ENCODE peak calls at places on chromosomes 6 and 20, in six cellular contexts. One of them, this sample, is unnamed.

GRCh38 chr6:42162812-42163211 is 10.4 kb upstream of the GUCA1A start:
- DNase-seq in fibroblast of pulmonary artery: no peak
- DNase-seq in fibroblast of the aortic adventitia: no peak
- DNase-seq in stimulated activated CD4-positive, alpha-beta T cell treated with anti-CD3 and anti-CD28 coated beads, Interleukin-1b, Interleukin-23, amount 100 ng/mL, for 24 hours: no peak
- DNase-seq in activated T-helper 1 cell treated with anti-CD3 and anti-CD28 coated beads, Interleukin-12 subunit alpha, Interleukin-12 subunit beta, Interleukin-2, Interleukin-4 antibody, amounts not matched to agents 30 ng/mL and 10 ng/mL and 1 ng/mL, durations not matched to agents 14 hours and 24 hours and 36 hours: no peak
- DNase-seq in effector memory CD4-positive, alpha-beta T cell: no peak
- DNase-seq in this sample: no peak

GRCh38 chr6:75874224-75874623 is 125.2 kb downstream of the MYO6 start:
- DNase-seq in fibroblast of the aortic adventitia: no peak
- DNase-seq in activated T-helper 1 cell treated with anti-CD3 and anti-CD28 coated beads, Interleukin-12 subunit alpha, Interleukin-12 subunit beta, Interleukin-2, Interleukin-4 antibody, amounts not matched to agents 30 ng/mL and 10 ng/mL and 1 ng/mL, durations not matched to agents 14 hours and 24 hours and 36 hours: no peak
- DNase-seq in fibroblast of pulmonary artery: no peak
- DNase-seq in stimulated activated CD4-positive, alpha-beta T cell treated with anti-CD3 and anti-CD28 coated beads, Interleukin-1b, Interleukin-23, amount 100 ng/mL, for 24 hours: no peak
- DNase-seq in effector memory CD4-positive, alpha-beta T cell: no peak
- DNase-seq in this sample: no peak

GRCh38 chr6:142716097-142716496 is 228.9 kb downstream of the HIVEP2 start:
- DNase-seq in fibroblast of pulmonary artery: no peak
- DNase-seq in activated T-helper 1 cell treated with anti-CD3 and anti-CD28 coated beads, Interleukin-12 subunit alpha, Interleukin-12 subunit beta, Interleukin-2, Interleukin-4 antibody, amounts not matched to agents 30 ng/mL and 10 ng/mL and 1 ng/mL, durations not matched to agents 14 hours and 24 hours and 36 hours: no peak
- DNase-seq in effector memory CD4-positive, alpha-beta T cell: no peak
- DNase-seq in fibroblast of the aortic adventitia: no peak
- DNase-seq in stimulated activated CD4-positive, alpha-beta T cell treated with anti-CD3 and anti-CD28 coated beads, Interleukin-1b, Interleukin-23, amount 100 ng/mL, for 24 hours: no peak
- DNase-seq in this sample: no peak

GRCh38 chr6:73792738-73793137 is 96.7 kb downstream of the CD109 start:
- DNase-seq in stimulated activated CD4-positive, alpha-beta T cell treated with anti-CD3 and anti-CD28 coated beads, Interleukin-1b, Interleukin-23, amount 100 ng/mL, for 24 hours: no peak
- DNase-seq in fibroblast of pulmonary artery: peak
- DNase-seq in fibroblast of the aortic adventitia: no peak
- DNase-seq in activated T-helper 1 cell treated with anti-CD3 and anti-CD28 coated beads, Interleukin-12 subunit alpha, Interleukin-12 subunit beta, Interleukin-2, Interleukin-4 antibody, amounts not matched to agents 30 ng/mL and 10 ng/mL and 1 ng/mL, durations not matched to agents 14 hours and 24 hours and 36 hours: no peak
- DNase-seq in effector memory CD4-positive, alpha-beta T cell: no peak
- DNase-seq in this sample: no peak

GRCh38 chr6:149046822-149047246 is 270.7 kb upstream of the TAB2 start:
- DNase-seq in fibroblast of the aortic adventitia: no peak
- DNase-seq in stimulated activated CD4-positive, alpha-beta T cell treated with anti-CD3 and anti-CD28 coated beads, Interleukin-1b, Interleukin-23, amount 100 ng/mL, for 24 hours: no peak
- DNase-seq in activated T-helper 1 cell treated with anti-CD3 and anti-CD28 coated beads, Interleukin-12 subunit alpha, Interleukin-12 subunit beta, Interleukin-2, Interleukin-4 antibody, amounts not matched to agents 30 ng/mL and 10 ng/mL and 1 ng/mL, durations not matched to agents 14 hours and 24 hours and 36 hours: no peak
- DNase-seq in fibroblast of pulmonary artery: no peak
- DNase-seq in effector memory CD4-positive, alpha-beta T cell: no peak
- DNase-seq in this sample: no peak

GRCh38 chr20:60338556-60338955 is 380.3 kb downstream of the CDH26 start:
- DNase-seq in effector memory CD4-positive, alpha-beta T cell: no peak
- DNase-seq in fibroblast of pulmonary artery: no peak
- DNase-seq in stimulated activated CD4-positive, alpha-beta T cell treated with anti-CD3 and anti-CD28 coated beads, Interleukin-1b, Interleukin-23, amount 100 ng/mL, for 24 hours: no peak
- DNase-seq in fibroblast of the aortic adventitia: no peak
- DNase-seq in activated T-helper 1 cell treated with anti-CD3 and anti-CD28 coated beads, Interleukin-12 subunit alpha, Interleukin-12 subunit beta, Interleukin-2, Interleukin-4 antibody, amounts not matched to agents 30 ng/mL and 10 ng/mL and 1 ng/mL, durations not matched to agents 14 hours and 24 hours and 36 hours: no peak
- DNase-seq in this sample: no peak

GRCh38 chr20:37511605-37512275 is 9.3 kb upstream of the NNAT start:
- DNase-seq in effector memory CD4-positive, alpha-beta T cell: no peak
- DNase-seq in stimulated activated CD4-positive, alpha-beta T cell treated with anti-CD3 and anti-CD28 coated beads, Interleukin-1b, Interleukin-23, amount 100 ng/mL, for 24 hours: no peak
- DNase-seq in fibroblast of pulmonary artery: no peak
- DNase-seq in fibroblast of the aortic adventitia: peak
- DNase-seq in activated T-helper 1 cell treated with anti-CD3 and anti-CD28 coated beads, Interleukin-12 subunit alpha, Interleukin-12 subunit beta, Interleukin-2, Interleukin-4 antibody, amounts not matched to agents 30 ng/mL and 10 ng/mL and 1 ng/mL, durations not matched to agents 14 hours and 24 hours and 36 hours: no peak
- DNase-seq in this sample: no peak

GRCh38 chr6:31529329-31530150 is 778 bp downstream of the MCCD1 start:
- DNase-seq in fibroblast of pulmonary artery: no peak
- DNase-seq in activated T-helper 1 cell treated with anti-CD3 and anti-CD28 coated beads, Interleukin-12 subunit alpha, Interleukin-12 subunit beta, Interleukin-2, Interleukin-4 antibody, amounts not matched to agents 30 ng/mL and 10 ng/mL and 1 ng/mL, durations not matched to agents 14 hours and 24 hours and 36 hours: no peak
- DNase-seq in fibroblast of the aortic adventitia: no peak
- DNase-seq in effector memory CD4-positive, alpha-beta T cell: no peak
- DNase-seq in stimulated activated CD4-positive, alpha-beta T cell treated with anti-CD3 and anti-CD28 coated beads, Interleukin-1b, Interleukin-23, amount 100 ng/mL, for 24 hours: no peak
- DNase-seq in this sample: no peak

GRCh38 chr20:6051505-6051904 is 2.4 kb downstream of the LRRN4 start:
- DNase-seq in activated T-helper 1 cell treated with anti-CD3 and anti-CD28 coated beads, Interleukin-12 subunit alpha, Interleukin-12 subunit beta, Interleukin-2, Interleukin-4 antibody, amounts not matched to agents 30 ng/mL and 10 ng/mL and 1 ng/mL, durations not matched to agents 14 hours and 24 hours and 36 hours: no peak
- DNase-seq in stimulated activated CD4-positive, alpha-beta T cell treated with anti-CD3 and anti-CD28 coated beads, Interleukin-1b, Interleukin-23, amount 100 ng/mL, for 24 hours: no peak
- DNase-seq in effector memory CD4-positive, alpha-beta T cell: no peak
- DNase-seq in fibroblast of the aortic adventitia: peak
- DNase-seq in fibroblast of pulmonary artery: peak
- DNase-seq in this sample: no peak

GRCh38 chr6:55798571-55798970 is 76.8 kb downstream of the BMP5 start:
- DNase-seq in stimulated activated CD4-positive, alpha-beta T cell treated with anti-CD3 and anti-CD28 coated beads, Interleukin-1b, Interleukin-23, amount 100 ng/mL, for 24 hours: no peak
- DNase-seq in fibroblast of pulmonary artery: no peak
- DNase-seq in fibroblast of the aortic adventitia: no peak
- DNase-seq in activated T-helper 1 cell treated with anti-CD3 and anti-CD28 coated beads, Interleukin-12 subunit alpha, Interleukin-12 subunit beta, Interleukin-2, Interleukin-4 antibody, amounts not matched to agents 30 ng/mL and 10 ng/mL and 1 ng/mL, durations not matched to agents 14 hours and 24 hours and 36 hours: no peak
- DNase-seq in effector memory CD4-positive, alpha-beta T cell: no peak
- DNase-seq in this sample: no peak

GRCh38 chr6:127879685-127880084 is 21.2 kb downstream of the THEMIS start:
- DNase-seq in activated T-helper 1 cell treated with anti-CD3 and anti-CD28 coated beads, Interleukin-12 subunit alpha, Interleukin-12 subunit beta, Interleukin-2, Interleukin-4 antibody, amounts not matched to agents 30 ng/mL and 10 ng/mL and 1 ng/mL, durations not matched to agents 14 hours and 24 hours and 36 hours: no peak
- DNase-seq in stimulated activated CD4-positive, alpha-beta T cell treated with anti-CD3 and anti-CD28 coated beads, Interleukin-1b, Interleukin-23, amount 100 ng/mL, for 24 hours: no peak
- DNase-seq in effector memory CD4-positive, alpha-beta T cell: no peak
- DNase-seq in fibroblast of pulmonary artery: peak
- DNase-seq in fibroblast of the aortic adventitia: peak
- DNase-seq in this sample: no peak

GRCh38 chr6:4776967-4777925 is 1.0 kb downstream of the CDYL start:
- DNase-seq in effector memory CD4-positive, alpha-beta T cell: no peak
- DNase-seq in activated T-helper 1 cell treated with anti-CD3 and anti-CD28 coated beads, Interleukin-12 subunit alpha, Interleukin-12 subunit beta, Interleukin-2, Interleukin-4 antibody, amounts not matched to agents 30 ng/mL and 10 ng/mL and 1 ng/mL, durations not matched to agents 14 hours and 24 hours and 36 hours: no peak
- DNase-seq in fibroblast of the aortic adventitia: peak
- DNase-seq in stimulated activated CD4-positive, alpha-beta T cell treated with anti-CD3 and anti-CD28 coated beads, Interleukin-1b, Interleukin-23, amount 100 ng/mL, for 24 hours: peak
- DNase-seq in fibroblast of pulmonary artery: peak
- DNase-seq in this sample: no peak

GRCh38 chr6:87152528-87152950 is 2.8 kb upstream of the ZNF292 start:
- DNase-seq in effector memory CD4-positive, alpha-beta T cell: no peak
- DNase-seq in stimulated activated CD4-positive, alpha-beta T cell treated with anti-CD3 and anti-CD28 coated beads, Interleukin-1b, Interleukin-23, amount 100 ng/mL, for 24 hours: no peak
- DNase-seq in fibroblast of the aortic adventitia: peak
- DNase-seq in fibroblast of pulmonary artery: peak
- DNase-seq in activated T-helper 1 cell treated with anti-CD3 and anti-CD28 coated beads, Interleukin-12 subunit alpha, Interleukin-12 subunit beta, Interleukin-2, Interleukin-4 antibody, amounts not matched to agents 30 ng/mL and 10 ng/mL and 1 ng/mL, durations not matched to agents 14 hours and 24 hours and 36 hours: no peak
- DNase-seq in this sample: no peak

GRCh38 chr6:118785601-118786000 is 108.4 kb upstream of the ASF1A start:
- DNase-seq in activated T-helper 1 cell treated with anti-CD3 and anti-CD28 coated beads, Interleukin-12 subunit alpha, Interleukin-12 subunit beta, Interleukin-2, Interleukin-4 antibody, amounts not matched to agents 30 ng/mL and 10 ng/mL and 1 ng/mL, durations not matched to agents 14 hours and 24 hours and 36 hours: no peak
- DNase-seq in effector memory CD4-positive, alpha-beta T cell: no peak
- DNase-seq in stimulated activated CD4-positive, alpha-beta T cell treated with anti-CD3 and anti-CD28 coated beads, Interleukin-1b, Interleukin-23, amount 100 ng/mL, for 24 hours: no peak
- DNase-seq in fibroblast of the aortic adventitia: no peak
- DNase-seq in fibroblast of pulmonary artery: no peak
- DNase-seq in this sample: no peak

GRCh38 chr20:38353298-38353697 is 7.0 kb downstream of the LBP start:
- DNase-seq in activated T-helper 1 cell treated with anti-CD3 and anti-CD28 coated beads, Interleukin-12 subunit alpha, Interleukin-12 subunit beta, Interleukin-2, Interleukin-4 antibody, amounts not matched to agents 30 ng/mL and 10 ng/mL and 1 ng/mL, durations not matched to agents 14 hours and 24 hours and 36 hours: no peak
- DNase-seq in fibroblast of pulmonary artery: peak
- DNase-seq in stimulated activated CD4-positive, alpha-beta T cell treated with anti-CD3 and anti-CD28 coated beads, Interleukin-1b, Interleukin-23, amount 100 ng/mL, for 24 hours: no peak
- DNase-seq in fibroblast of the aortic adventitia: no peak
- DNase-seq in effector memory CD4-positive, alpha-beta T cell: no peak
- DNase-seq in this sample: no peak

GRCh38 chr6:9606435-9607134 is 808.3 kb downstream of the TFAP2A start:
- DNase-seq in fibroblast of pulmonary artery: no peak
- DNase-seq in fibroblast of the aortic adventitia: no peak
- DNase-seq in effector memory CD4-positive, alpha-beta T cell: no peak
- DNase-seq in stimulated activated CD4-positive, alpha-beta T cell treated with anti-CD3 and anti-CD28 coated beads, Interleukin-1b, Interleukin-23, amount 100 ng/mL, for 24 hours: no peak
- DNase-seq in activated T-helper 1 cell treated with anti-CD3 and anti-CD28 coated beads, Interleukin-12 subunit alpha, Interleukin-12 subunit beta, Interleukin-2, Interleukin-4 antibody, amounts not matched to agents 30 ng/mL and 10 ng/mL and 1 ng/mL, durations not matched to agents 14 hours and 24 hours and 36 hours: no peak
- DNase-seq in this sample: no peak

GRCh38 chr6:36309900-36310299 is 26.8 kb downstream of the BNIP5 start:
- DNase-seq in activated T-helper 1 cell treated with anti-CD3 and anti-CD28 coated beads, Interleukin-12 subunit alpha, Interleukin-12 subunit beta, Interleukin-2, Interleukin-4 antibody, amounts not matched to agents 30 ng/mL and 10 ng/mL and 1 ng/mL, durations not matched to agents 14 hours and 24 hours and 36 hours: no peak
- DNase-seq in effector memory CD4-positive, alpha-beta T cell: no peak
- DNase-seq in fibroblast of the aortic adventitia: no peak
- DNase-seq in fibroblast of pulmonary artery: no peak
- DNase-seq in stimulated activated CD4-positive, alpha-beta T cell treated with anti-CD3 and anti-CD28 coated beads, Interleukin-1b, Interleukin-23, amount 100 ng/mL, for 24 hours: no peak
- DNase-seq in this sample: no peak

GRCh38 chr6:11414564-11414963 is 123.0 kb upstream of the TMEM170B start:
- DNase-seq in effector memory CD4-positive, alpha-beta T cell: peak
- DNase-seq in fibroblast of the aortic adventitia: no peak
- DNase-seq in stimulated activated CD4-positive, alpha-beta T cell treated with anti-CD3 and anti-CD28 coated beads, Interleukin-1b, Interleukin-23, amount 100 ng/mL, for 24 hours: no peak
- DNase-seq in fibroblast of pulmonary artery: no peak
- DNase-seq in activated T-helper 1 cell treated with anti-CD3 and anti-CD28 coated beads, Interleukin-12 subunit alpha, Interleukin-12 subunit beta, Interleukin-2, Interleukin-4 antibody, amounts not matched to agents 30 ng/mL and 10 ng/mL and 1 ng/mL, durations not matched to agents 14 hours and 24 hours and 36 hours: no peak
- DNase-seq in this sample: no peak

GRCh38 chr6:41570270-41570615 is 24.1 kb downstream of the FOXP4 start:
- DNase-seq in effector memory CD4-positive, alpha-beta T cell: no peak
- DNase-seq in stimulated activated CD4-positive, alpha-beta T cell treated with anti-CD3 and anti-CD28 coated beads, Interleukin-1b, Interleukin-23, amount 100 ng/mL, for 24 hours: no peak
- DNase-seq in fibroblast of pulmonary artery: no peak
- DNase-seq in activated T-helper 1 cell treated with anti-CD3 and anti-CD28 coated beads, Interleukin-12 subunit alpha, Interleukin-12 subunit beta, Interleukin-2, Interleukin-4 antibody, amounts not matched to agents 30 ng/mL and 10 ng/mL and 1 ng/mL, durations not matched to agents 14 hours and 24 hours and 36 hours: no peak
- DNase-seq in fibroblast of the aortic adventitia: no peak
- DNase-seq in this sample: no peak

GRCh38 chr20:60589624-60590023 is 631.4 kb downstream of the CDH26 start:
- DNase-seq in stimulated activated CD4-positive, alpha-beta T cell treated with anti-CD3 and anti-CD28 coated beads, Interleukin-1b, Interleukin-23, amount 100 ng/mL, for 24 hours: no peak
- DNase-seq in activated T-helper 1 cell treated with anti-CD3 and anti-CD28 coated beads, Interleukin-12 subunit alpha, Interleukin-12 subunit beta, Interleukin-2, Interleukin-4 antibody, amounts not matched to agents 30 ng/mL and 10 ng/mL and 1 ng/mL, durations not matched to agents 14 hours and 24 hours and 36 hours: no peak
- DNase-seq in fibroblast of the aortic adventitia: no peak
- DNase-seq in effector memory CD4-positive, alpha-beta T cell: no peak
- DNase-seq in fibroblast of pulmonary artery: no peak
- DNase-seq in this sample: no peak

GRCh38 chr20:22775671-22776139 is 191.3 kb upstream of the FOXA2 start:
- DNase-seq in stimulated activated CD4-positive, alpha-beta T cell treated with anti-CD3 and anti-CD28 coated beads, Interleukin-1b, Interleukin-23, amount 100 ng/mL, for 24 hours: no peak
- DNase-seq in effector memory CD4-positive, alpha-beta T cell: no peak
- DNase-seq in activated T-helper 1 cell treated with anti-CD3 and anti-CD28 coated beads, Interleukin-12 subunit alpha, Interleukin-12 subunit beta, Interleukin-2, Interleukin-4 antibody, amounts not matched to agents 30 ng/mL and 10 ng/mL and 1 ng/mL, durations not matched to agents 14 hours and 24 hours and 36 hours: no peak
- DNase-seq in fibroblast of pulmonary artery: peak
- DNase-seq in fibroblast of the aortic adventitia: peak
- DNase-seq in this sample: no peak

GRCh38 chr20:20604907-20605306 is 107.5 kb downstream of the RALGAPA2 start:
- DNase-seq in effector memory CD4-positive, alpha-beta T cell: no peak
- DNase-seq in fibroblast of the aortic adventitia: no peak
- DNase-seq in activated T-helper 1 cell treated with anti-CD3 and anti-CD28 coated beads, Interleukin-12 subunit alpha, Interleukin-12 subunit beta, Interleukin-2, Interleukin-4 antibody, amounts not matched to agents 30 ng/mL and 10 ng/mL and 1 ng/mL, durations not matched to agents 14 hours and 24 hours and 36 hours: no peak
- DNase-seq in stimulated activated CD4-positive, alpha-beta T cell treated with anti-CD3 and anti-CD28 coated beads, Interleukin-1b, Interleukin-23, amount 100 ng/mL, for 24 hours: no peak
- DNase-seq in fibroblast of pulmonary artery: no peak
- DNase-seq in this sample: no peak

GRCh38 chr6:132401120-132401940 is at the start of gene MOXD1:
- DNase-seq in stimulated activated CD4-positive, alpha-beta T cell treated with anti-CD3 and anti-CD28 coated beads, Interleukin-1b, Interleukin-23, amount 100 ng/mL, for 24 hours: no peak
- DNase-seq in activated T-helper 1 cell treated with anti-CD3 and anti-CD28 coated beads, Interleukin-12 subunit alpha, Interleukin-12 subunit beta, Interleukin-2, Interleukin-4 antibody, amounts not matched to agents 30 ng/mL and 10 ng/mL and 1 ng/mL, durations not matched to agents 14 hours and 24 hours and 36 hours: no peak
- DNase-seq in fibroblast of the aortic adventitia: no peak
- DNase-seq in fibroblast of pulmonary artery: peak
- DNase-seq in effector memory CD4-positive, alpha-beta T cell: no peak
- DNase-seq in this sample: no peak

GRCh38 chr20:37299718-37300529 is 10.5 kb downstream of the MANBAL start:
- DNase-seq in effector memory CD4-positive, alpha-beta T cell: no peak
- DNase-seq in activated T-helper 1 cell treated with anti-CD3 and anti-CD28 coated beads, Interleukin-12 subunit alpha, Interleukin-12 subunit beta, Interleukin-2, Interleukin-4 antibody, amounts not matched to agents 30 ng/mL and 10 ng/mL and 1 ng/mL, durations not matched to agents 14 hours and 24 hours and 36 hours: no peak
- DNase-seq in stimulated activated CD4-positive, alpha-beta T cell treated with anti-CD3 and anti-CD28 coated beads, Interleukin-1b, Interleukin-23, amount 100 ng/mL, for 24 hours: no peak
- DNase-seq in fibroblast of the aortic adventitia: peak
- DNase-seq in fibroblast of pulmonary artery: peak
- DNase-seq in this sample: no peak

GRCh38 chr6:32127717-32128592 is at the start of gene ATF6B:
- DNase-seq in activated T-helper 1 cell treated with anti-CD3 and anti-CD28 coated beads, Interleukin-12 subunit alpha, Interleukin-12 subunit beta, Interleukin-2, Interleukin-4 antibody, amounts not matched to agents 30 ng/mL and 10 ng/mL and 1 ng/mL, durations not matched to agents 14 hours and 24 hours and 36 hours: peak
- DNase-seq in effector memory CD4-positive, alpha-beta T cell: peak
- DNase-seq in fibroblast of the aortic adventitia: peak
- DNase-seq in stimulated activated CD4-positive, alpha-beta T cell treated with anti-CD3 and anti-CD28 coated beads, Interleukin-1b, Interleukin-23, amount 100 ng/mL, for 24 hours: peak
- DNase-seq in fibroblast of pulmonary artery: peak
- DNase-seq in this sample: peak

GRCh38 chr20:17750722-17751045 is 50.9 kb downstream of the BANF2 start:
- DNase-seq in effector memory CD4-positive, alpha-beta T cell: no peak
- DNase-seq in fibroblast of the aortic adventitia: no peak
- DNase-seq in activated T-helper 1 cell treated with anti-CD3 and anti-CD28 coated beads, Interleukin-12 subunit alpha, Interleukin-12 subunit beta, Interleukin-2, Interleukin-4 antibody, amounts not matched to agents 30 ng/mL and 10 ng/mL and 1 ng/mL, durations not matched to agents 14 hours and 24 hours and 36 hours: no peak
- DNase-seq in fibroblast of pulmonary artery: no peak
- DNase-seq in stimulated activated CD4-positive, alpha-beta T cell treated with anti-CD3 and anti-CD28 coated beads, Interleukin-1b, Interleukin-23, amount 100 ng/mL, for 24 hours: no peak
- DNase-seq in this sample: no peak

GRCh38 chr20:37397954-37398749 is 52.2 kb downstream of the SRC start:
- DNase-seq in effector memory CD4-positive, alpha-beta T cell: no peak
- DNase-seq in stimulated activated CD4-positive, alpha-beta T cell treated with anti-CD3 and anti-CD28 coated beads, Interleukin-1b, Interleukin-23, amount 100 ng/mL, for 24 hours: no peak
- DNase-seq in fibroblast of the aortic adventitia: no peak
- DNase-seq in activated T-helper 1 cell treated with anti-CD3 and anti-CD28 coated beads, Interleukin-12 subunit alpha, Interleukin-12 subunit beta, Interleukin-2, Interleukin-4 antibody, amounts not matched to agents 30 ng/mL and 10 ng/mL and 1 ng/mL, durations not matched to agents 14 hours and 24 hours and 36 hours: no peak
- DNase-seq in fibroblast of pulmonary artery: no peak
- DNase-seq in this sample: no peak

GRCh38 chr6:53658992-53659391 is 6.6 kb downstream of the KLHL31 start:
- DNase-seq in fibroblast of the aortic adventitia: no peak
- DNase-seq in fibroblast of pulmonary artery: no peak
- DNase-seq in stimulated activated CD4-positive, alpha-beta T cell treated with anti-CD3 and anti-CD28 coated beads, Interleukin-1b, Interleukin-23, amount 100 ng/mL, for 24 hours: no peak
- DNase-seq in activated T-helper 1 cell treated with anti-CD3 and anti-CD28 coated beads, Interleukin-12 subunit alpha, Interleukin-12 subunit beta, Interleukin-2, Interleukin-4 antibody, amounts not matched to agents 30 ng/mL and 10 ng/mL and 1 ng/mL, durations not matched to agents 14 hours and 24 hours and 36 hours: no peak
- DNase-seq in effector memory CD4-positive, alpha-beta T cell: no peak
- DNase-seq in this sample: no peak

GRCh38 chr20:20034486-20034885 is 17.3 kb downstream of the NAA20 start:
- DNase-seq in fibroblast of the aortic adventitia: no peak
- DNase-seq in effector memory CD4-positive, alpha-beta T cell: no peak
- DNase-seq in fibroblast of pulmonary artery: no peak
- DNase-seq in activated T-helper 1 cell treated with anti-CD3 and anti-CD28 coated beads, Interleukin-12 subunit alpha, Interleukin-12 subunit beta, Interleukin-2, Interleukin-4 antibody, amounts not matched to agents 30 ng/mL and 10 ng/mL and 1 ng/mL, durations not matched to agents 14 hours and 24 hours and 36 hours: no peak
- DNase-seq in stimulated activated CD4-positive, alpha-beta T cell treated with anti-CD3 and anti-CD28 coated beads, Interleukin-1b, Interleukin-23, amount 100 ng/mL, for 24 hours: no peak
- DNase-seq in this sample: no peak

GRCh38 chr6:16999486-17000436 is 102.1 kb upstream of the STMND1 start:
- DNase-seq in fibroblast of the aortic adventitia: peak
- DNase-seq in effector memory CD4-positive, alpha-beta T cell: no peak
- DNase-seq in stimulated activated CD4-positive, alpha-beta T cell treated with anti-CD3 and anti-CD28 coated beads, Interleukin-1b, Interleukin-23, amount 100 ng/mL, for 24 hours: no peak
- DNase-seq in activated T-helper 1 cell treated with anti-CD3 and anti-CD28 coated beads, Interleukin-12 subunit alpha, Interleukin-12 subunit beta, Interleukin-2, Interleukin-4 antibody, amounts not matched to agents 30 ng/mL and 10 ng/mL and 1 ng/mL, durations not matched to agents 14 hours and 24 hours and 36 hours: no peak
- DNase-seq in fibroblast of pulmonary artery: peak
- DNase-seq in this sample: no peak

GRCh38 chr20:3843490-3843889 is 3.1 kb upstream of the MAVS start:
- DNase-seq in activated T-helper 1 cell treated with anti-CD3 and anti-CD28 coated beads, Interleukin-12 subunit alpha, Interleukin-12 subunit beta, Interleukin-2, Interleukin-4 antibody, amounts not matched to agents 30 ng/mL and 10 ng/mL and 1 ng/mL, durations not matched to agents 14 hours and 24 hours and 36 hours: no peak
- DNase-seq in effector memory CD4-positive, alpha-beta T cell: no peak
- DNase-seq in fibroblast of pulmonary artery: peak
- DNase-seq in stimulated activated CD4-positive, alpha-beta T cell treated with anti-CD3 and anti-CD28 coated beads, Interleukin-1b, Interleukin-23, amount 100 ng/mL, for 24 hours: no peak
- DNase-seq in fibroblast of the aortic adventitia: peak
- DNase-seq in this sample: no peak

GRCh38 chr6:36765943-36766648 is 68.5 kb downstream of the RAB44 start:
- DNase-seq in fibroblast of the aortic adventitia: peak
- DNase-seq in activated T-helper 1 cell treated with anti-CD3 and anti-CD28 coated beads, Interleukin-12 subunit alpha, Interleukin-12 subunit beta, Interleukin-2, Interleukin-4 antibody, amounts not matched to agents 30 ng/mL and 10 ng/mL and 1 ng/mL, durations not matched to agents 14 hours and 24 hours and 36 hours: peak
- DNase-seq in stimulated activated CD4-positive, alpha-beta T cell treated with anti-CD3 and anti-CD28 coated beads, Interleukin-1b, Interleukin-23, amount 100 ng/mL, for 24 hours: peak
- DNase-seq in effector memory CD4-positive, alpha-beta T cell: peak
- DNase-seq in fibroblast of pulmonary artery: peak
- DNase-seq in this sample: peak

GRCh38 chr20:49676581-49677291 is 36.9 kb downstream of the B4GALT5 start:
- DNase-seq in fibroblast of pulmonary artery: peak
- DNase-seq in stimulated activated CD4-positive, alpha-beta T cell treated with anti-CD3 and anti-CD28 coated beads, Interleukin-1b, Interleukin-23, amount 100 ng/mL, for 24 hours: no peak
- DNase-seq in fibroblast of the aortic adventitia: peak
- DNase-seq in effector memory CD4-positive, alpha-beta T cell: peak
- DNase-seq in activated T-helper 1 cell treated with anti-CD3 and anti-CD28 coated beads, Interleukin-12 subunit alpha, Interleukin-12 subunit beta, Interleukin-2, Interleukin-4 antibody, amounts not matched to agents 30 ng/mL and 10 ng/mL and 1 ng/mL, durations not matched to agents 14 hours and 24 hours and 36 hours: peak
- DNase-seq in this sample: no peak

GRCh38 chr20:49616154-49617007 is 48.4 kb upstream of the PTGIS start:
- DNase-seq in fibroblast of the aortic adventitia: no peak
- DNase-seq in stimulated activated CD4-positive, alpha-beta T cell treated with anti-CD3 and anti-CD28 coated beads, Interleukin-1b, Interleukin-23, amount 100 ng/mL, for 24 hours: no peak
- DNase-seq in effector memory CD4-positive, alpha-beta T cell: no peak
- DNase-seq in fibroblast of pulmonary artery: no peak
- DNase-seq in activated T-helper 1 cell treated with anti-CD3 and anti-CD28 coated beads, Interleukin-12 subunit alpha, Interleukin-12 subunit beta, Interleukin-2, Interleukin-4 antibody, amounts not matched to agents 30 ng/mL and 10 ng/mL and 1 ng/mL, durations not matched to agents 14 hours and 24 hours and 36 hours: no peak
- DNase-seq in this sample: no peak